ENCODE peak calls at places on chromosomes 11 and 22, in five cellular contexts. E, T, B, H and C are unnamed samples. For H3K4me1, the result is how much of the 10 kb centered on the place peaks cover.

GRCh38 chr11:37040921-37041320 is 442.9 kb upstream of the RAG2 start:
- DNase-seq in E (no peak), T (no peak), B (no peak), H (no peak), C (no peak)

GRCh38 chr11:118258410-118258809 is 5.7 kb downstream of the MPZL2 start:
- DNase-seq in E (no peak), T (no peak), B (no peak), H (no peak), C (no peak)

GRCh38 chr11:115471367-115471766 is 32.8 kb downstream of the CADM1 start:
- DNase-seq in E (no peak), T (no peak), B (no peak), H (no peak), C (no peak)

GRCh38 chr11:118918128-118918685 is 7.5 kb downstream of the BCL9L start:
- DNase-seq in E (peak), T (peak), B (peak), H (peak), C (peak)

GRCh38 chr11:1827095-1827797 is 7.5 kb upstream of the SYT8 start:
- DNase-seq in E (no peak), T (peak), B (peak), H (no peak), C (peak)

GRCh38 chr11:30683176-30683575 is 97.0 kb upstream of the MPPED2 start:
- DNase-seq in E (no peak), T (no peak), B (no peak), H (no peak), C (no peak)

GRCh38 chr11:9639985-9640384 is 23.9 kb upstream of the SWAP70 start:
- DNase-seq in E (no peak), T (peak), B (no peak), H (no peak), C (no peak)

GRCh38 chr11:22634897-22635629 is 9.4 kb upstream of the FANCF start:
- DNase-seq in E (no peak), T (peak), B (no peak), H (peak), C (no peak)

GRCh38 chr11:47943721-47944554 is 36.4 kb upstream of the PTPRJ start:
- DNase-seq in E (peak), T (no peak), B (no peak), H (no peak), C (no peak)

GRCh38 chr11:64360403-64360980 is 1.5 kb downstream of the RPS6KA4 start:
- DNase-seq in E (no peak), T (no peak), B (no peak), H (no peak), C (no peak)

GRCh38 chr22:37045958-37046357 is 5.6 kb upstream of the KCTD17 start:
- DNase-seq in E (peak), T (peak), B (no peak), H (no peak), C (no peak)

DNA sequence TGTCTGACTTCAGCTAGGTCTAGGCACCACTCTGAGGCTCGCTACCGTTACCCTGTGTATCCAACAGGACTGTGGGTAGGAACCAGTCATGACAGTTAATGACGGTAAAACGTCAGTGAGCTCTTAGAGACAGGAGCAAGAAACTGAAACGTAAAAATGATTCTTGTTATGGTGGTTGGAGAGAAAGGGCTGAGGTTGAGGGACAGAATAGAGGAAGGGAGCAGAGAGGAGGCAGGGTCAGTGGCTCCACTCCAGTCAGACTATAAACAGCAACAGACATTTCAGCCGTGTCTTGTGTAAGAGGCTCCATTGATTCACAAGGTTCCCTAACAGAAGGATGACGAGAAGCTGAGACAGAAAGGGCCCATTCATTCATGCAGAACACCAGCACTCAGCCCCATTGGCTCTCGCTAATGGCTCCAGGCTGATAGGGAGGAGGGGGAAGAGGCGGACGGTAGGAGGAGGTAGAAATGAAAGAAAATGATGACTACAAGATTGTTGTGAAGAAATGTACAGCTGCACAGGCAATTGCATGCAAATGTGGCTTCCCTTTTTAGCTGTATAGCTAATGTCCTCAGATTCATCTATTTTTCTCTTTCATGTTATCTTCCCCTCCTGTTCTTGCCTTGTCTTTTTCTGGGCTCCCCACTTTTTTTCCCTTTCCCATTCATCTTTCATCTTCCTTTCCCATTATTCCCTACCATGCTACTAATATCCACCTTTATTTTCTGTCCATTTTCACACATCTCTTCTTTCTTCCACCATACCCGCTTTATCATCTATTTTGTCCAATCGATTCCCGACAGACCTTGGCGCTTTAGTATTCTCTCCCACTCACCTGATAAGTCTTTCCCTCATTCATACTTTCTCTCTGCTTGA is 34.3 kb downstream of the ETS1 start:
- DNase-seq in E (peak), T (peak), B (no peak), H (no peak), C (no peak)
- H3K4me3 ChIP-seq in E (no peak), T (no peak), B (no peak), H (no peak), C (no peak)

GRCh38 chr22:20507253-20508066 is at the start of gene MED15:
- DNase-seq in E (peak), T (peak), B (peak), H (peak), C (peak)

GRCh38 chr22:20508815-20509271 is 1.4 kb downstream of the MED15 start:
- DNase-seq in E (no peak), T (no peak), B (no peak), H (no peak), C (no peak)

GRCh38 chr22:20510811-20511577 is 3.6 kb downstream of the MED15 start:
- DNase-seq in E (no peak), T (no peak), B (no peak), H (no peak), C (no peak)

GRCh38 chr22:20511578-20512259 is 4.3 kb downstream of the MED15 start:
- DNase-seq in E (no peak), T (no peak), B (no peak), H (no peak), C (no peak)

DNA sequence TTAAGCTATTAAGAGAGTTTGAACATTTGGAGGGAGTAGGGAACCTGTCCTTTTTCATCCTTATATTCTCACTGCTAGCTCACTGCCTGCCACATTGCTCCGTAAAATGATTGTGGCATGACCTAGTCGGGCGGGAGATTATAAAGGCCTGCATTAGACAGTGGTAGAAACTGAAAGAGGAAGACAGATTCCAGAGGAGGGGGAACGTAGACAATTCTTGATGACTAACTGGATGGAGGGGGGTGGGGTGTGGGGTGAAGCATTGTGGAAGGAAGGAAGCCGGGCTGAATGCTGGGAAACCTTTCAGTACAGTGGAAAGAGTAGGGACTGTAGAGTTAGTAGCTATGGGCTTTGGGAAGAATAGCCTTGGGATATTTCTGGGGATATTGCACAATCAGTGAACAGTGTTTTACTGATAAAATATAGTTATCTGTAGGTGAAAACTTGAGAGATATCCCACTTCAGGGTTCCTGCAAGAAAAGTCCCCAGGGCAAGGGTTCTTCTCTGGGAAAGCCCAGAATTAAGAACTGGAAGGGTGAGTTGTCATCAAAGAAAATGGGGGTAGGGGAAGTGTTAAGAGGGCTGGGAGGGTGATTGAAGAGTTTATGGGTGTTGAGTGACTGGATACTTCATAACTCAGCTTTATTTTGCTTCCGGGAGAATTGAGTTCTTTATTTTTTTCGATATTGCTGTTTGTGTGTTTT is 2.1 kb downstream of the MED15 start:
- DNase-seq in E (peak), T (peak), B (no peak), H (peak), C (peak)
- H3K4me1 ChIP-seq in E (under half), T (under half), B (under half), H (half or more), C (under half)

GRCh38 chr11:66861774-66862558 is 5.1 kb downstream of the LRFN4 start:
- DNase-seq in E (no peak), T (no peak), B (peak), H (no peak), C (no peak)
- H3K4me3 ChIP-seq in E (no peak), T (no peak), B (no peak), H (no peak), C (no peak)

GRCh38 chr22:48664586-48664985 is 1163.1 kb downstream of the BRD1 start:
- DNase-seq in E (no peak), T (no peak), B (no peak), H (no peak), C (no peak)
- H3K4me1 ChIP-seq in E (under half), T (under half), B (under half), H (under half), C (under half)

DNA sequence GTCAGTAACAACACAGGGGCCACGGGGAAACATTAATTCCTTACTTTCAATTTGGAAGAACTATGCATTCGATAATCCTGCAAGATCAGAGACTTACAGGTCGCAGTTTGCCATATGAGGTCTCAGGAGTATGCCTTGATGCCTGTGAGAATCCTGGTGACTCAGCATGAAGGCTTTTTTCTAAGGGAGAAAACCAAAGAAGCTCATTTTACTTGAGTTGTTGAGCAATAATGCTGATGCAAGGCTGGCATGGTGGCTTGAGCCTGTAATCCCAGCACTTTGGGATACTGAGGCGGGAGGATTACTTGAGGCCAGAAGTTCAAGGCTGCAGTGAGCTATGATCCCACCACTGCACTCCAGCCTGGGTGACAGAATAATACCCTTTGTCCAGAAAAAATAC is 26.6 kb downstream of the ATG16L2 start:
- DNase-seq in E (no peak), T (peak), B (no peak), H (no peak), C (no peak)
- H3K4me3 ChIP-seq in E (no peak), T (no peak), B (no peak), H (no peak), C (no peak)